ENCODE peak calls at places on chromosomes 13 and 19, in five cellular contexts. One of them, this sample, is unnamed. For H3K79me2, the result is how much of the 10 kb centered on the place peaks cover.

GRCh38 chr13:109704771-109705628 is 81.4 kb downstream of the IRS2 start:
- DNase-seq in K562: no peak
- DNase-seq in endothelial cell of umbilical vein: no peak
- DNase-seq in H1: no peak
- DNase-seq in HCT116: no peak
- DNase-seq in this sample: no peak

GRCh38 chr13:37476874-37477273 is 121.7 kb downstream of the POSTN start:
- DNase-seq in K562: no peak
- DNase-seq in HCT116: no peak
- DNase-seq in endothelial cell of umbilical vein: no peak
- DNase-seq in H1: no peak
- DNase-seq in this sample: no peak

GRCh38 chr19:1254530-1255185 is 6.3 kb downstream of the MIDN start:
- DNase-seq in H1: no peak
- DNase-seq in HCT116: no peak
- DNase-seq in endothelial cell of umbilical vein: no peak
- DNase-seq in K562: no peak
- DNase-seq in this sample: no peak

GRCh38 chr13:98998831-98999634 is 21.2 kb upstream of the DOCK9 start:
- DNase-seq in HCT116: no peak
- DNase-seq in H1: no peak
- DNase-seq in K562: peak
- DNase-seq in endothelial cell of umbilical vein: no peak
- DNase-seq in this sample: no peak

GRCh38 chr13:36965767-36966166 is 33.4 kb downstream of the ALG5 start:
- DNase-seq in endothelial cell of umbilical vein: peak
- DNase-seq in HCT116: peak
- DNase-seq in K562: no peak
- DNase-seq in H1: no peak
- DNase-seq in this sample: no peak

GRCh38 chr13:31773538-31773937 is 34.2 kb downstream of the RXFP2 start:
- DNase-seq in endothelial cell of umbilical vein: peak
- DNase-seq in H1: no peak
- DNase-seq in K562: no peak
- DNase-seq in HCT116: no peak
- DNase-seq in this sample: no peak

GRCh38 chr13:53460776-53461175 is 432.2 kb downstream of the OLFM4 start:
- DNase-seq in HCT116: no peak
- DNase-seq in H1: peak
- DNase-seq in K562: no peak
- DNase-seq in endothelial cell of umbilical vein: no peak
- DNase-seq in this sample: no peak

GRCh38 chr19:1941146-1942077 is at the start of gene CSNK1G2:
- DNase-seq in HCT116: no peak
- DNase-seq in endothelial cell of umbilical vein: no peak
- DNase-seq in K562: no peak
- DNase-seq in H1: no peak
- DNase-seq in this sample: no peak

GRCh38 chr19:2631213-2631821 is 71.2 kb downstream of the GNG7 start:
- DNase-seq in endothelial cell of umbilical vein: peak
- DNase-seq in HCT116: no peak
- DNase-seq in H1: no peak
- DNase-seq in K562: peak
- DNase-seq in this sample: no peak

GRCh38 chr13:79392882-79393563 is 13.0 kb downstream of the RBM26 start:
- DNase-seq in K562: peak
- DNase-seq in HCT116: no peak
- DNase-seq in endothelial cell of umbilical vein: peak
- DNase-seq in H1: no peak
- DNase-seq in this sample: no peak

GRCh38 chr19:53519431-53519830 is 18.5 kb upstream of the ZNF331 start:
- DNase-seq in HCT116: no peak
- DNase-seq in H1: no peak
- DNase-seq in K562: no peak
- DNase-seq in endothelial cell of umbilical vein: no peak
- DNase-seq in this sample: no peak

GRCh38 chr19:10478903-10479384 is 24.2 kb downstream of the KEAP1 start:
- DNase-seq in endothelial cell of umbilical vein: peak
- DNase-seq in H1: peak
- DNase-seq in HCT116: peak
- DNase-seq in K562: peak
- DNase-seq in this sample: peak

GRCh38 chr19:10473192-10473591 is 30.0 kb downstream of the KEAP1 start:
- DNase-seq in K562: no peak
- DNase-seq in endothelial cell of umbilical vein: no peak
- DNase-seq in H1: no peak
- DNase-seq in HCT116: no peak
- DNase-seq in this sample: no peak

GRCh38 chr19:10474962-10475451 is 28.1 kb downstream of the KEAP1 start:
- DNase-seq in H1: no peak
- DNase-seq in K562: peak
- DNase-seq in HCT116: no peak
- DNase-seq in endothelial cell of umbilical vein: no peak
- DNase-seq in this sample: no peak

GRCh38 chr19:10478476-10478875 is 24.7 kb downstream of the KEAP1 start:
- DNase-seq in H1: no peak
- DNase-seq in endothelial cell of umbilical vein: no peak
- DNase-seq in K562: no peak
- DNase-seq in HCT116: no peak
- DNase-seq in this sample: no peak
- H2AFZ ChIP-seq in H1: no peak
- H2AFZ ChIP-seq in endothelial cell of umbilical vein: no peak
- H2AFZ ChIP-seq in K562: peak
- H2AFZ ChIP-seq in HCT116: peak
- H2AFZ ChIP-seq in this sample: peak

DNA sequence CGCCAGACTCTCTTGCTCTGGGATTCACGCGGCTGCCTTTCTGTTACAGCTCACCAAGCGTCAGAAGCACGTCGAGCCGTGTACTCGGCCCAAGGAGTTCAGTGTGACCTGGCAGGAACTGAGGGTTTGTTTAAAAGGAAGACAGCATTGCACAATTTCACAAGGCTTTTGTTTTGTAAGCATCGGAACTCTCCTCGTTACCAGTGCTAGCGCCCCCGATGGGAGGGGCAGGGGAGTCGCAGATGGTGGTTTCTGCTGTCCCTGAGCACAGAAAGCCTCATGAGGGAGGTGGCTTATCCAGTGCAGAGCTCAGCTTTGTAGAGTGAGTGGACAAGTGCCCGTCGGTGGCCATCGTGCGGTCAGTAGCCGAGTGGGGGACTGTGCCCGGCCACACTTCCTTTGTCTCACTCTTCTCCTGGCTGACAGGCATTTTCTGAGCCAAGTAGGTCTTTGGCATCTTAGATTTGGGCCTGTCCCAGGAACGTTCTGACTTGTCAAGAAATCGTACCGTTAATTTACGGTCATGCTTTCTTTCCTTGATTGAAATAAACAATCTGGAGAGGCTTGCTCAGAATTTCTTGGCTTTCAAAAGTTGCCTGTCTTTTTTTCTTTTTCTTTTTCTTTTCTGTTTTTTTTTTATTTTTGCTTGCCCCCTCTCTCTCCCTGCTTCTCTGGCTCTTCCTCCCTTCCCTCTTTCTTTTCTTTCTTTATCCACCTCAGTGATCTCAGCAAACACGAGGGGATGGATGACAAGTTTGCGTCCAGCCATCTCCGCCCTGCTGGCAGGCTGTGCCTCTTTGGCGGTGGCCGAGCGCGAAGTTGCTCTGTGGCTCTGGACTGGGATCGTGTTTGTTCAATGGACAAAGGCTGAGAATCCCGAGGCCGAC is 7.7 kb downstream of the KDM4B start:
- DNase-seq in HCT116: no peak
- DNase-seq in K562: peak
- DNase-seq in H1: no peak
- DNase-seq in endothelial cell of umbilical vein: peak
- DNase-seq in this sample: peak
- TF ChIP-seq POLR2AphosphoS5 in HCT116: no peak
- TF ChIP-seq POLR2AphosphoS5 in K562: no peak
- TF ChIP-seq POLR2AphosphoS5 in H1: no peak
- TF ChIP-seq POLR2AphosphoS5 in endothelial cell of umbilical vein: no peak
- TF ChIP-seq POLR2AphosphoS5 in this sample: no peak

GRCh38 chr19:4801085-4801619 is 9.6 kb downstream of the FEM1A start:
- DNase-seq in endothelial cell of umbilical vein: no peak
- DNase-seq in HCT116: no peak
- DNase-seq in K562: no peak
- DNase-seq in H1: no peak
- DNase-seq in this sample: no peak

GRCh38 chr19:4791183-4792018 is at the start of gene FEM1A:
- DNase-seq in HCT116: peak
- DNase-seq in endothelial cell of umbilical vein: peak
- DNase-seq in K562: peak
- DNase-seq in H1: peak
- DNase-seq in this sample: peak

GRCh38 chr19:4800591-4801081 is 9.1 kb downstream of the FEM1A start:
- DNase-seq in HCT116: no peak
- DNase-seq in H1: no peak
- DNase-seq in K562: no peak
- DNase-seq in endothelial cell of umbilical vein: no peak
- DNase-seq in this sample: no peak

GRCh38 chr19:4794971-4795370 is 3.4 kb downstream of the FEM1A start:
- DNase-seq in K562: no peak
- DNase-seq in HCT116: no peak
- DNase-seq in endothelial cell of umbilical vein: no peak
- DNase-seq in H1: no peak
- DNase-seq in this sample: no peak

GRCh38 chr19:4795400-4795799 is 3.9 kb downstream of the FEM1A start:
- DNase-seq in H1: no peak
- DNase-seq in K562: no peak
- DNase-seq in HCT116: no peak
- DNase-seq in endothelial cell of umbilical vein: no peak
- DNase-seq in this sample: no peak
- H3K79me2 ChIP-seq in H1: under half
- H3K79me2 ChIP-seq in K562: half or more
- H3K79me2 ChIP-seq in HCT116: half or more
- H3K79me2 ChIP-seq in endothelial cell of umbilical vein: under half
- H3K79me2 ChIP-seq in this sample: under half

GRCh38 chr19:46080561-46080960 is 39.8 kb upstream of the IGFL4 start:
- DNase-seq in H1: no peak
- DNase-seq in K562: no peak
- DNase-seq in endothelial cell of umbilical vein: no peak
- DNase-seq in HCT116: no peak
- DNase-seq in this sample: no peak
- H2AFZ ChIP-seq in H1: no peak
- H2AFZ ChIP-seq in K562: no peak
- H2AFZ ChIP-seq in endothelial cell of umbilical vein: no peak
- H2AFZ ChIP-seq in HCT116: no peak
- H2AFZ ChIP-seq in this sample: no peak

GRCh38 chr13:35839746-35840273 is 291.4 kb downstream of the DCLK1 start:
- DNase-seq in K562: no peak
- DNase-seq in endothelial cell of umbilical vein: peak
- DNase-seq in HCT116: no peak
- DNase-seq in H1: no peak
- DNase-seq in this sample: no peak

GRCh38 chr13:35836476-35836875 is 294.7 kb downstream of the DCLK1 start:
- DNase-seq in HCT116: no peak
- DNase-seq in H1: no peak
- DNase-seq in endothelial cell of umbilical vein: no peak
- DNase-seq in K562: no peak
- DNase-seq in this sample: no peak

GRCh38 chr13:35840991-35841604 is 290.1 kb downstream of the DCLK1 start:
- DNase-seq in endothelial cell of umbilical vein: no peak
- DNase-seq in K562: no peak
- DNase-seq in HCT116: no peak
- DNase-seq in H1: no peak
- DNase-seq in this sample: no peak

GRCh38 chr13:35833571-35834305 is 297.4 kb downstream of the DCLK1 start:
- DNase-seq in endothelial cell of umbilical vein: no peak
- DNase-seq in HCT116: no peak
- DNase-seq in H1: no peak
- DNase-seq in K562: no peak
- DNase-seq in this sample: no peak

DNA sequence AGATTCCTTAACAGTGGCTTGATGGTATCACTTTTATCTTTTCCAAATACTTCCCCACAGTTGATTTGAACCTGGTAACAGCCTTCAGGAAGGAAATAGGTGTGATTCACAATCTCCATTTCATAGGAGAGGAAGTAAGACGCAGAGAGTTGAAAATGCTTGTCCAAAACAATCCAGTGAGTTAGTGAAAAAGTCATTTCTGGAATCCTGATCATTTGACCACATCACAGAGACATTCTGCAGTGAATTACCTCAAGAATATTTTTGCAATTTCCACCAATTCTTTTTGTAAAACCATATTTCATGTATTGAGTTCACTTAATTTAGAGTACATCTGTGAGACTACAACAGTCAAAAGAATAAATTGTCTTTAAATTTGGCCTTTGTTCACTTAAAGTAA is 292.8 kb downstream of the DCLK1 start:
- DNase-seq in endothelial cell of umbilical vein: peak
- DNase-seq in H1: no peak
- DNase-seq in HCT116: peak
- DNase-seq in K562: no peak
- DNase-seq in this sample: no peak
- TF ChIP-seq POLR2AphosphoS5 in endothelial cell of umbilical vein: peak
- TF ChIP-seq POLR2AphosphoS5 in H1: no peak
- TF ChIP-seq POLR2AphosphoS5 in HCT116: no peak
- TF ChIP-seq POLR2AphosphoS5 in K562: no peak
- TF ChIP-seq POLR2AphosphoS5 in this sample: no peak

This sample was measured in GM23338.